ENCODE peak calls at places on chromosomes 2 and 18, in ten cellular contexts. P is epithelial cell of esophagus, M is foreskin fibroblast, W is AG04449, O is endothelial cell, K is WTC11, L is astrocyte of the spinal cord, Z is astrocyte of the cerebellum, D is BE2C, I is uterus. J is an unnamed sample.

GRCh38 chr2:172672999-172673726 is 62.5 kb upstream of the RAPGEF4 start:
- DNase-seq in P (peak; percentile 92), M (peak; percentile 66), W (no peak), O (no peak), K (no peak), L (no peak), Z (no peak), D (no peak), I (no peak), J (no peak)

GRCh38 chr2:197399887-197400540 is 34.8 kb downstream of the SF3B1 start:
- DNase-seq in P (no peak), M (no peak), W (no peak), O (no peak), K (no peak), L (no peak), Z (no peak), D (no peak), I (no peak), J (no peak)

GRCh38 chr2:207231106-207231860 is 65.5 kb upstream of the KLF7 start:
- DNase-seq in P (peak; percentile 53), M (no peak), W (no peak), O (no peak), K (no peak), L (no peak), Z (no peak), D (no peak), I (no peak), J (no peak)

GRCh38 chr2:1309507-1309906 is 103.8 kb upstream of the TPO start:
- DNase-seq in P (no peak), M (no peak), W (no peak), O (no peak), K (no peak), L (no peak), Z (no peak), D (no peak), I (no peak), J (no peak)

GRCh38 chr18:68035709-68036522 is 519.4 kb upstream of the DSEL start:
- DNase-seq in P (no peak), M (peak; percentile 47), W (no peak), O (no peak), K (no peak), L (peak; percentile 27), Z (no peak), D (no peak), I (no peak), J (no peak)

GRCh38 chr18:73824684-73825083 is 322.9 kb downstream of the FBXO15 start:
- DNase-seq in P (no peak), M (peak; percentile 52), W (peak; percentile 31), O (no peak), K (no peak), L (peak; percentile 50), Z (no peak), D (no peak), I (no peak), J (no peak)

GRCh38 chr2:78839259-78839658 is 186.2 kb upstream of the REG3G start:
- DNase-seq in P (no peak), M (no peak), W (no peak), O (no peak), K (no peak), L (no peak), Z (peak; percentile 9), D (no peak), I (no peak), J (no peak)

GRCh38 chr2:158702740-158703139 is 92.4 kb upstream of the DAPL1 start:
- DNase-seq in P (no peak), M (no peak), W (no peak), O (no peak), K (no peak), L (no peak), Z (no peak), D (no peak), I (no peak), J (no peak)

GRCh38 chr18:74514860-74515495 is 18.8 kb downstream of the CNDP2 start:
- DNase-seq in P (no peak), M (no peak), W (no peak), O (no peak), K (no peak), L (no peak), Z (no peak), D (no peak), I (no peak), J (no peak)

GRCh38 chr2:162258686-162259085 is 15.4 kb upstream of the FAP start:
- DNase-seq in P (no peak), M (peak; percentile 91), W (no peak), O (no peak), K (no peak), L (no peak), Z (no peak), D (no peak), I (no peak), J (no peak)

GRCh38 chr2:162473-163135 is 101.2 kb downstream of the SH3YL1 start:
- DNase-seq in P (no peak), M (no peak), W (no peak), O (no peak), K (no peak), L (no peak), Z (no peak), D (no peak), I (peak; percentile 62), J (no peak)

GRCh38 chr2:63047534-63048281 is 2.9 kb upstream of the OTX1 start:
- DNase-seq in P (peak; percentile 48), M (no peak), W (no peak), O (peak; percentile 46), K (peak; percentile 67), L (no peak), Z (no peak), D (no peak), I (no peak), J (peak; percentile 36)

GRCh38 chr2:59900728-59901452 is 652.6 kb downstream of the BCL11A start:
- DNase-seq in P (no peak), M (no peak), W (no peak), O (no peak), K (no peak), L (no peak), Z (no peak), D (no peak), I (no peak), J (no peak)

GRCh38 chr18:46256078-46256477 is 151.9 kb downstream of the HAUS1 start:
- DNase-seq in P (no peak), M (no peak), W (no peak), O (no peak), K (no peak), L (no peak), Z (no peak), D (no peak), I (no peak), J (no peak)

GRCh38 chr18:58150772-58151171 is 106.7 kb downstream of the NEDD4L start:
- DNase-seq in P (no peak), M (no peak), W (no peak), O (no peak), K (no peak), L (no peak), Z (no peak), D (no peak), I (no peak), J (no peak)

GRCh38 chr18:58152216-58152615 is 108.2 kb downstream of the NEDD4L start:
- DNase-seq in P (no peak), M (no peak), W (no peak), O (no peak), K (no peak), L (no peak), Z (no peak), D (no peak), I (no peak), J (no peak)

GRCh38 chr18:58146099-58146498 is 102.1 kb downstream of the NEDD4L start:
- DNase-seq in P (no peak), M (no peak), W (no peak), O (no peak), K (no peak), L (no peak), Z (no peak), D (no peak), I (no peak), J (no peak)

GRCh38 chr18:58152891-58153290 is 108.9 kb downstream of the NEDD4L start:
- DNase-seq in P (peak; percentile 56), M (no peak), W (no peak), O (no peak), K (no peak), L (no peak), Z (no peak), D (no peak), I (no peak), J (no peak)

GRCh38 chr18:58148954-58149471 is 105.0 kb downstream of the NEDD4L start:
- DNase-seq in P (no peak), M (no peak), W (no peak), O (no peak), K (no peak), L (no peak), Z (no peak), D (no peak), I (no peak), J (no peak)
- TF ChIP-seq CTCF in P (no peak), M (no peak), W (no peak), O (no peak), K (no peak), L (no peak), Z (no peak), D (no peak), I (no peak), J (no peak)

GRCh38 chr2:235898766-235899165 is 269.4 kb downstream of the GBX2 start:
- DNase-seq in P (no peak), M (no peak), W (no peak), O (no peak), K (no peak), L (peak; percentile 20), Z (no peak), D (no peak), I (no peak), J (no peak)
- TF ChIP-seq CTCF in P (no peak), M (no peak), W (no peak), O (no peak), K (no peak), L (no peak), Z (no peak), D (no peak), I (no peak), J (no peak)

DNA sequence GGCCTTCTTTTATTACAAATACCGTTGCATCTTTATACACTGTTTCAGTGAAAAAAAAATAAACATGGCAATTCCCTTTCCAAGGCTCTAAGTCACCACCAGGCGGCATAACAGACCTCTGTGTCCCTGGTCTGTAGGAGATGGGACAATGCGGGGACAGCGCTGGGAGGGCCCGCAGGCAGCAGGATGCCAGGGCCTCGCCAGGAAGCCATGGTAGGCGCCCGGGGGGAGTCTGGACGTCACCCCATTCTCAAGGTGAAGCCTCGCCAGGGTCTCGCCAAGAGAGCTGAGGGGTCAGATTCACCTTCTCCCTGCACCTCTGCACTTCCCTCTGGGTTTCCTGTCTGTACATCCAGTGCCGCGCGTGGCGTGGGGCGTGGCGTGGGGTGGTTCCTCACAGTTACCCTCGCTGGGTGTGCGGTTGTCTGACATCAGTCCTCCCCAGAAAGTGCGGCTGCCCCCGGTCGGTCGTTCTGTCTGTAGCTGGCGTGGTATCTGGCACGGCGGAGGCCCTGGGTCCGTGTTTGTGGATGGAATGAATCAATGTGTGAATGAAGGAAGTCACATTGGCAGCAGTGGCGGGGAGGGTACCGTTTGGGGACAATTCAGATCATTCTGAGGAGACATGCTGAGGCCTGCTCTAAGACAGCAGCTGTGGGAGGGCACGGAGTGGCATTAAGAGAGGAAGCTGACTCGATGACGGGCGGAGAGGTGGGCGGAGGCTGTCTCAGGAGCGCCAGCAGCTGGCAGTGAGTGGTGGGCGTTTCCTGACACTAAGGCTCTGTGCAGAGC is 45.9 kb downstream of the LRRFIP1 start:
- DNase-seq in P (peak; percentile 81), M (peak; percentile 18), W (no peak), O (peak; percentile 60), K (peak; percentile 59), L (peak; percentile 64), Z (no peak), D (peak; percentile 86), I (no peak), J (peak; percentile 52)
- TF ChIP-seq CTCF in P (peak; percentile 81), M (peak; percentile 36), W (peak; percentile 42), O (peak; percentile 72), K (peak; percentile 48), L (peak; percentile 79), Z (peak; percentile 77), D (peak; percentile 92), I (peak; percentile 57), J (peak; percentile 67)

GRCh38 chr2:166057363-166058169 is 70.3 kb downstream of the SCN1A start:
- DNase-seq in P (peak; percentile 59), M (peak; percentile 53), W (no peak), O (no peak), K (no peak), L (peak; percentile 25), Z (peak; percentile 12), D (no peak), I (no peak), J (peak; percentile 5)
- TF ChIP-seq CTCF in P (peak; percentile 48), M (peak; percentile 32), W (peak; percentile 22), O (peak; percentile 87), K (peak; percentile 44), L (peak; percentile 43), Z (peak; percentile 25), D (peak; percentile 45), I (no peak), J (no peak)

J was measured in GM20000.